ENCODE peak calls at places on chromosomes 6 and 20, in seven cellular contexts. R, L, C, X, D, E and I are unnamed samples.

GRCh38 chr20:40547492-40548129 is 141.4 kb downstream of the MAFB start:
- DNase-seq in E (no peak), D (no peak), L (no peak), R (no peak), C (no peak), X (no peak), I (no peak)

GRCh38 chr20:21571841-21572690 is 58.2 kb upstream of the NKX2-2 start:
- DNase-seq in L (no peak), X (no peak), R (peak), D (no peak), C (no peak), E (peak), I (peak)

GRCh38 chr20:47970282-47970903 is 185.1 kb upstream of the SULF2 start:
- DNase-seq in D (no peak), L (no peak), X (no peak), R (no peak), C (no peak), E (no peak), I (no peak)

GRCh38 chr20:62698231-62698630 is 10.4 kb upstream of the NTSR1 start:
- DNase-seq in L (no peak), R (no peak), X (no peak), C (no peak), D (no peak), E (peak), I (no peak)

GRCh38 chr6:31547727-31548422 is 467 bp downstream of the NFKBIL1 start:
- DNase-seq in D (peak), L (peak), E (peak), C (no peak), X (no peak), R (no peak), I (no peak)

GRCh38 chr6:137967689-137968467 is 100.8 kb downstream of the TNFAIP3 start:
- DNase-seq in C (no peak), X (no peak), D (no peak), R (no peak), L (no peak), E (no peak), I (no peak)

GRCh38 chr20:61331542-61331941 is 79.5 kb downstream of the CDH4 start:
- DNase-seq in X (no peak), L (no peak), C (no peak), D (peak), E (no peak), R (no peak), I (no peak)

GRCh38 chr6:119343573-119344146 is 5.9 kb downstream of the MAN1A1 start:
- DNase-seq in E (no peak), D (no peak), C (no peak), X (no peak), R (no peak), L (no peak), I (no peak)

GRCh38 chr20:24761220-24762065 is 187.6 kb upstream of the CST7 start:
- DNase-seq in L (no peak), X (no peak), D (no peak), E (no peak), C (no peak), R (peak), I (no peak)

GRCh38 chr6:160269122-160269521 is 10.5 kb upstream of the SLC22A2 start:
- DNase-seq in R (no peak), X (no peak), D (no peak), C (no peak), L (no peak), E (no peak), I (no peak)

GRCh38 chr6:169775321-169775720 is 23.9 kb downstream of the ERMARD start:
- DNase-seq in X (no peak), D (no peak), R (no peak), E (no peak), C (no peak), L (no peak), I (no peak)

GRCh38 chr6:98486052-98486451 is 348.3 kb upstream of the POU3F2 start:
- DNase-seq in X (no peak), C (no peak), E (no peak), R (no peak), D (no peak), L (no peak), I (no peak)

GRCh38 chr20:40943591-40943990 is 85.0 kb upstream of the TOP1 start:
- DNase-seq in E (no peak), X (peak), C (no peak), L (no peak), D (no peak), R (no peak), I (no peak)

GRCh38 chr6:7496266-7496875 is 45.1 kb upstream of the DSP start:
- DNase-seq in X (no peak), E (no peak), R (no peak), D (no peak), C (no peak), L (no peak), I (no peak)

GRCh38 chr6:169097336-169098052 is 156.2 kb downstream of the THBS2 start:
- DNase-seq in C (no peak), E (no peak), X (no peak), R (peak), D (no peak), L (no peak), I (peak)

GRCh38 chr20:64077094-64077493 is 2.2 kb downstream of the RGS19 start:
- DNase-seq in X (no peak), E (no peak), L (no peak), D (no peak), R (no peak), C (no peak), I (no peak)

GRCh38 chr20:11112837-11113236 is 439.0 kb upstream of the JAG1 start:
- DNase-seq in C (no peak), L (no peak), E (no peak), X (no peak), D (no peak), R (no peak), I (no peak)

GRCh38 chr6:37648465-37649330 is 49.0 kb downstream of the MDGA1 start:
- DNase-seq in L (peak), R (no peak), E (peak), C (no peak), D (peak), X (no peak), I (no peak)

GRCh38 chr6:12009904-12010634 is 2.0 kb upstream of the HIVEP1 start:
- DNase-seq in R (no peak), X (no peak), D (no peak), L (no peak), E (no peak), C (no peak), I (peak)

GRCh38 chr20:58310291-58310782 is 822 bp downstream of the RAB22A start:
- DNase-seq in X (no peak), D (no peak), C (no peak), L (no peak), R (no peak), E (no peak), I (no peak)

GRCh38 chr20:58307270-58307669 is 2.2 kb upstream of the RAB22A start:
- DNase-seq in R (no peak), D (no peak), C (no peak), L (no peak), X (no peak), E (no peak), I (no peak)

GRCh38 chr20:58308290-58308679 is 1.2 kb upstream of the RAB22A start:
- DNase-seq in C (no peak), R (no peak), E (no peak), D (no peak), L (no peak), X (no peak), I (no peak)

GRCh38 chr20:58309607-58310290 is at the start of gene RAB22A:
- DNase-seq in E (peak), D (peak), X (peak), L (peak), R (peak), C (peak), I (peak)

DNA sequence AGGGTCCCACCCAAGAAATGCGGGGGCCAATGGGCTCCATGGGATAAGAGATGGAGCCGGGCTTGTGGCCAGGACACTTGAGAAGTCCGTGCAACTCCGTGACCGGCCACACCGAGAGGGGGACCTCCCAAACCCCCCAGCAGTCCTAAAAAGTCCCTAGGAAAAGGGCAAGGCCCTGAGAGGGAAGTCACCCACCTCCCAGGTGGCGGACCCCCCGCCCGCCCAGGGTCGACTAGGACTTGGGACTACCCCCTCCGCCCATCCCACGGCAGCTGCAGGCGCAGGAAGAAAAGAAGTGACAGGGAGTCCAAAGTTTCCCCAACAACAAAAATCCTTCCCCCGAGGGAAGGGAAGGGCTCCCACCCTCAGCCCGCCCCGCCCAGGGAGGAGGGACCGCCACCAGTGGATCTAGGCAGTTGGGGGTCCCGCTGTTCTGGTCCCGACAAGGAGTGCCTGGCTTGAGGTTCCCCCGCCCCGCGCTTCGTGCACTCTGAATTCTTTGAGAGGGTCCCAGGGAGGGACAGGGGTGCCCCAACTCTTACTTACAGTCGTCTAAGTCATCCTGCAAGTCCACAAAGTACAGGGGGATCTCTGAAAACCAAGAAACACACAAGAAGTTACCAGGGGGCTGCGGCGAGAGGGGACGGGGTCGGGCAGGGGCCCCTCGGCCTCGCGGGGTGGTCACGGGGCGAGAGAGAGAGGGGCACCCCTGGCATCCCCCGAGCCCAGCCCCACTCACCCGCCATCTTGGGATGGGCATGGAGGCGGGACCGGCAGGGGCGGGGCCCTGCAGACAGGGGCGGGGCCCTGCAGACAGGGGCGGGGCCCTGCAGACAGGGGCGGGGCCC is 611 bp upstream of the RAB22A start:
- DNase-seq in E (peak), D (peak), C (peak), R (peak), X (peak), L (peak), I (peak)
- TF ChIP-seq POLR2A in E (no peak), D (no peak), C (no peak), R (no peak), X (no peak), L (no peak), I (peak)

GRCh38 chr6:36054415-36054814 is 26.8 kb downstream of the MAPK14 start:
- DNase-seq in R (no peak), D (no peak), X (no peak), E (no peak), L (no peak), C (no peak), I (no peak)

GRCh38 chr6:36052092-36052491 is 24.5 kb downstream of the MAPK14 start:
- DNase-seq in D (no peak), L (peak), X (peak), C (no peak), R (peak), E (no peak), I (no peak)

GRCh38 chr6:36056178-36056577 is 28.6 kb downstream of the MAPK14 start:
- DNase-seq in C (no peak), E (no peak), L (no peak), X (no peak), R (no peak), D (no peak), I (no peak)

GRCh38 chr6:36053878-36054277 is 26.3 kb downstream of the MAPK14 start:
- DNase-seq in X (no peak), R (no peak), C (no peak), E (no peak), L (no peak), D (no peak), I (no peak)

GRCh38 chr6:36054965-36055364 is 27.4 kb downstream of the MAPK14 start:
- DNase-seq in D (no peak), C (no peak), E (no peak), L (no peak), R (no peak), X (no peak), I (no peak)
- TF ChIP-seq POLR2A in D (no peak), C (no peak), E (no peak), L (no peak), R (no peak), X (no peak), I (no peak)

GRCh38 chr6:52576392-52577021 is 353 bp downstream of the TRAM2 start:
- DNase-seq in X (peak), E (peak), C (peak), L (peak), R (peak), D (peak), I (peak)
- TF ChIP-seq POLR2A in X (no peak), E (no peak), C (peak), L (no peak), R (peak), D (peak), I (peak)

DNA sequence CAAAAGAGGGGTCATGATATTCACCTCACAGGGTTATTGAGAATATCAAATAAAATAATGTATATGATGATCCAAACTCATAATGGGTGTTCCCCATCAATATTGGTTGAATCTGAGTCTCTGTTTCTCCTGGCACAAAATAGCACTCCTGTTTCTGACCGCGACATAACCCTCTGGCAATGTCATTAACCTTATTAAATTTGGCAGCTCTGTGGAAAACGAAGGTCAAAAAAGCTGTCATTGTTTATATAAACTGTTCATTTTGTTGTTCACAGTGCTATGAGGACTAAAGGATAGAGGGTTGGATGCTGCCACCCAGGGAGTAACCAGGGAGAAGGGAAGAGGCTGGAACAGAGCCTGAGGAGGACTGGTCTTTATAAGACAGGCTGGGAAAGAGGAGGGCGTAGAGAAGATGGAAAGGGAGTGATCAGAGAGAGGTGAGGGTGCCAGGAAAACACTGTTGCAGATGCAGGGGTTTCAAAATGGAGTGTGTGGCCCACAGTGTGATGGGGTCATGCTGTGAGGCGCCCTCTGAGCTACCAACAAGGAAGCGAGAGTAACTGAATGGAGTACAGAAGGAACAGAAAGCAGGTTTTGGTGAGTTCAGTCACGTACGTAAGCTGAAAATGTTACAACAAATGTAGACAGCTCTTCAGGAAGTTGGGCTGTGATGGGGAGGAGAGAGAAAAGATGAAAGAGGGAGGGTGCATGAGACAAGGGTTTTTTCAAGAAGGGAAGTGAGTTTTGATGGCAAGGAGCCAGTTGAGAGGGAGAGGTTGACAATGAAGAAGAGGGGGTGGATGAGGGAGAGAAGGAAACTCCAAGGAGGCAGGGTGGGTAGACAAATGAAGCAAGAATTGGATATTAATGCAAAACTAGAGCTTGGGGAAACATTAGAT is 251.6 kb upstream of the TAB2 start:
- DNase-seq in E (no peak), L (no peak), C (no peak), X (no peak), R (no peak), D (no peak), I (no peak)
- TF ChIP-seq POLR2A in E (no peak), L (no peak), C (no peak), X (no peak), R (no peak), D (no peak), I (no peak)

DNA sequence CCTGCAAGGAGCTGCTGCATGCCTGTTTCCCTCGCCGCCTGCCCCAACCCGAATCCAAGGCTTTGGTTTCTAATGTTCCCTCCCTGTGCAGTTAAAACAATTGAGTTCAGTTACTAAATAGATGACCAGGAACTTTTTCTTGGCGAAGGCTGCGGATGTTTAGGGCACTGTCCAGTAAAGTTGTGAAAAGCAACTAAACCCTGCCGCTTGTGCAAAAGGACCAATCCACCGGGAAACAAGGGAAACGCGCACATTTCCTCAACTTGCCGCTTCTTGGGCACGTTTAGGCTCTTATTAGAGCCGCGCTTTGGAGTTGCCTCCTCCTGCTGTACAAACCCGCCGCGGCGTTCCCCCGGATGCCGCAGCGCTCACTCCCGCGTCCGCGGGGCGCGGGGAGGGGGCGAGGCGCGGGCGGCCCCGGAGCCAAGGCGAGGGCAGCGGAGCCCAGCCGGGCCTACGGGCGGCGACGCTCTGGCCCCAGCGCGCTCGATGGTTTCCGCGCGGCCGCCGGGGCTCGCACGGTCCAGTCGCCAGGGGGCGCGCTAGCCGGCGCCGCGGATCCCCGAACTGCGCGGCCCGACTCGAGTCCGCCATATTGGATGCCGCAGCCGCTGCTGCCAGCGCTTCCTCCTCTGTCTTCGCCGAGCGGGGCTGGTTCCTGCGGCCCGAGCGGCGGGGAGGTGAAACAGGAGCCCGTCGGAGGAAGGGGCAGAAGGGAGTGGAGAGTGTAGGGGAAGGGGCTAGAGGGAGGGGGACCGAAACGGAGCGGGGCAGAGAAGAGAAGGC is at the start of gene SCAF8:
- DNase-seq in D (peak), R (peak), L (peak), C (peak), E (peak), X (peak), I (peak)
- TF ChIP-seq POLR2A in D (peak), R (no peak), L (peak), C (peak), E (peak), X (peak), I (peak)

GRCh38 chr20:17964632-17965031 is 4.0 kb downstream of the SNX5 start:
- DNase-seq in E (no peak), D (no peak), C (no peak), R (no peak), L (no peak), X (no peak), I (no peak)

GRCh38 chr20:17963114-17963897 is 5.3 kb downstream of the SNX5 start:
- DNase-seq in E (no peak), X (no peak), R (no peak), D (no peak), C (no peak), L (no peak), I (no peak)

GRCh38 chr20:17966432-17967312 is 1.9 kb downstream of the SNX5 start:
- DNase-seq in R (no peak), X (no peak), E (no peak), L (no peak), D (no peak), C (no peak), I (no peak)

GRCh38 chr20:17964073-17964472 is 4.5 kb downstream of the SNX5 start:
- DNase-seq in E (no peak), C (no peak), L (no peak), R (no peak), X (no peak), D (no peak), I (no peak)

DNA sequence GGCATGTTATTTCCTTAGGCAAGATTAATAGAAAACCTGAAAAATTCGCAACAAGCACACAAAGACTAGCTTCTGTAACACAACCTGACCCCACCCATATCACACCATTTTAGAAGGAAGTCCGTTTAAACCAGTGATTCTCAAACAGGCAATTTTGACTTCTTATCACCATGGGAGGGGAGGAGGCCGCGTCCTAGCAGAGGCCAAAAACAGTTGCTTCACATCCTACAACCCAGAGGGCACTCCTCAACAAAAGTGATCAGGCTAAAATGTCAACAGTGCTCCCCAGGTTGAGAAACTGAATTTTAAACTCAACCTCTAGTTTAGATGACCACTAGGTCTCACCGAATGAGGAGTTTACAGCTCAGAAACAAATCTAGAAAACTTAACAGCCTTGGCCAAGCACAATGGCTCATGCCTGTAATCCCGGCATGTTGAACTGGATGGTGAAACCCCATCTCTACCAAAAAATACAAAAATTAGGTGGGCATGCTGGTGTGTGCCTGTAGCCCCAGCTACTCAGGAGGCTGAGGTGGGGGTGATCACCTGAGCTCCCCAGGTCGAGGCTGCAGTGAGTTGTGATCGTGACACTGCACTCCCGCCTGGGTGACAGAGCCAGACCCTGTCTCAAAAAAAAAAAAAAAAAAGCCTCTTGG is 3.4 kb downstream of the SNX5 start:
- DNase-seq in C (no peak), R (no peak), D (no peak), X (no peak), E (no peak), L (no peak), I (no peak)
- TF ChIP-seq POLR2A in C (no peak), R (no peak), D (no peak), X (no peak), E (no peak), L (no peak), I (no peak)

DNA sequence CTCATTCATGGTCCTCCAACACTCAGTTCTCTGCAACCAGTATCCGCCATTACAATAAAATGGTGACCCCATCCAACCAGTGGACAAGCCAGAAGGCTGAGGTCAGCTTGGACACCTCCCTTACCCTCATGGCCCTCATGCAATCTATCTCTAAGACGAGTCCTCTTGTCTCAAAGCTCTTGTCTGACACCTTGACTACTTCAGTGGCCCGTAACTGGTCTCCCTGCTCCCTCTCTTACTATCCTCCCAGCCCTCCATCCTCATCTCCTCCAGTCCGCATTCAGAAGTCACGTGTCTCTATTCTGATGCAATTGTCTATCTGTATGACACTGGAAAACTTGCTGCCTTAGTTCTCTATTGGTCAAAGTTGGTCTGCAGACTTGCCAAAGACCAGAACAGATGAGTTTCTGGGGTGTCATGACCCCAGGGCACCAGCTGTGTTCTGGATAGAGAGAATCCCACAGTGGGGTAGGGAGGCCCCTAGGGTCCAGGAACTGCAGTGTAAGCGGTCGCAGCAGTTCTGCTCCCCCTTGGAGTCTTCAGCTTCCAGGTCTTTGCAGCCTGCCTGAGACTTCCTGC is 59.6 kb upstream of the RNF24 start:
- DNase-seq in X (peak), E (no peak), R (no peak), C (no peak), D (no peak), L (no peak), I (no peak)
- TF ChIP-seq POLR2A in X (no peak), E (no peak), R (no peak), C (no peak), D (no peak), L (no peak), I (no peak)